ENCODE peak calls at places on chromosomes 2 and 18, in ten cellular contexts. One of them, this sample, is unnamed.

GRCh38 chr2:234986346-234986745 is 34.5 kb downstream of the SH3BP4 start:
- DNase-seq in WERI-Rb-1: no peak
- DNase-seq in HFF-Myc: no peak
- DNase-seq in SK-N-SH: no peak
- DNase-seq in mesothelial cell of epicardium: no peak
- DNase-seq in gastrocnemius medialis: no peak
- DNase-seq in progenitor cell of endocrine pancreas: no peak
- DNase-seq in fibroblast of lung: no peak
- DNase-seq in CD14-positive monocyte: no peak
- DNase-seq in Caco-2: no peak
- DNase-seq in this sample: no peak

GRCh38 chr2:19251554-19251953 is 106.9 kb downstream of the OSR1 start:
- DNase-seq in WERI-Rb-1: no peak
- DNase-seq in HFF-Myc: no peak
- DNase-seq in SK-N-SH: no peak
- DNase-seq in mesothelial cell of epicardium: no peak
- DNase-seq in gastrocnemius medialis: no peak
- DNase-seq in progenitor cell of endocrine pancreas: no peak
- DNase-seq in fibroblast of lung: no peak
- DNase-seq in CD14-positive monocyte: no peak
- DNase-seq in Caco-2: no peak
- DNase-seq in this sample: no peak

GRCh38 chr2:96927420-96928171 is 57.7 kb upstream of the SEMA4C start:
- DNase-seq in WERI-Rb-1: peak
- DNase-seq in HFF-Myc: no peak
- DNase-seq in SK-N-SH: no peak
- DNase-seq in mesothelial cell of epicardium: no peak
- DNase-seq in gastrocnemius medialis: peak
- DNase-seq in progenitor cell of endocrine pancreas: no peak
- DNase-seq in fibroblast of lung: peak
- DNase-seq in CD14-positive monocyte: no peak
- DNase-seq in Caco-2: no peak
- DNase-seq in this sample: no peak

GRCh38 chr2:2826621-2827020 is 495.5 kb upstream of the MYT1L start:
- DNase-seq in WERI-Rb-1: no peak
- DNase-seq in HFF-Myc: no peak
- DNase-seq in SK-N-SH: peak
- DNase-seq in mesothelial cell of epicardium: no peak
- DNase-seq in gastrocnemius medialis: no peak
- DNase-seq in progenitor cell of endocrine pancreas: no peak
- DNase-seq in fibroblast of lung: no peak
- DNase-seq in CD14-positive monocyte: no peak
- DNase-seq in Caco-2: no peak
- DNase-seq in this sample: no peak

GRCh38 chr2:98560256-98560771 is 48.0 kb downstream of the COA5 start:
- DNase-seq in WERI-Rb-1: no peak
- DNase-seq in HFF-Myc: peak
- DNase-seq in SK-N-SH: no peak
- DNase-seq in mesothelial cell of epicardium: no peak
- DNase-seq in gastrocnemius medialis: no peak
- DNase-seq in progenitor cell of endocrine pancreas: no peak
- DNase-seq in fibroblast of lung: peak
- DNase-seq in CD14-positive monocyte: no peak
- DNase-seq in Caco-2: no peak
- DNase-seq in this sample: no peak

GRCh38 chr2:160533482-160533881 is 39.9 kb upstream of the RBMS1 start:
- DNase-seq in WERI-Rb-1: no peak
- DNase-seq in HFF-Myc: no peak
- DNase-seq in SK-N-SH: no peak
- DNase-seq in mesothelial cell of epicardium: no peak
- DNase-seq in gastrocnemius medialis: no peak
- DNase-seq in progenitor cell of endocrine pancreas: no peak
- DNase-seq in fibroblast of lung: no peak
- DNase-seq in CD14-positive monocyte: no peak
- DNase-seq in Caco-2: no peak
- DNase-seq in this sample: no peak

GRCh38 chr2:142220901-142221300 is 90.1 kb upstream of the LRP1B start:
- DNase-seq in WERI-Rb-1: no peak
- DNase-seq in HFF-Myc: no peak
- DNase-seq in SK-N-SH: no peak
- DNase-seq in mesothelial cell of epicardium: no peak
- DNase-seq in gastrocnemius medialis: no peak
- DNase-seq in progenitor cell of endocrine pancreas: no peak
- DNase-seq in fibroblast of lung: peak
- DNase-seq in CD14-positive monocyte: no peak
- DNase-seq in Caco-2: no peak
- DNase-seq in this sample: no peak

GRCh38 chr2:23488584-23488983 is 103.6 kb downstream of the KLHL29 start:
- DNase-seq in WERI-Rb-1: no peak
- DNase-seq in HFF-Myc: no peak
- DNase-seq in SK-N-SH: no peak
- DNase-seq in mesothelial cell of epicardium: no peak
- DNase-seq in gastrocnemius medialis: no peak
- DNase-seq in progenitor cell of endocrine pancreas: no peak
- DNase-seq in fibroblast of lung: no peak
- DNase-seq in CD14-positive monocyte: no peak
- DNase-seq in Caco-2: no peak
- DNase-seq in this sample: no peak

GRCh38 chr2:60552851-60553495 is 481 bp downstream of the BCL11A start:
- DNase-seq in WERI-Rb-1: no peak
- DNase-seq in HFF-Myc: no peak
- DNase-seq in SK-N-SH: no peak
- DNase-seq in mesothelial cell of epicardium: no peak
- DNase-seq in gastrocnemius medialis: no peak
- DNase-seq in progenitor cell of endocrine pancreas: no peak
- DNase-seq in fibroblast of lung: peak
- DNase-seq in CD14-positive monocyte: no peak
- DNase-seq in Caco-2: no peak
- DNase-seq in this sample: peak

GRCh38 chr2:60553496-60553991 is at the start of gene BCL11A:
- DNase-seq in WERI-Rb-1: peak
- DNase-seq in HFF-Myc: peak
- DNase-seq in SK-N-SH: peak
- DNase-seq in mesothelial cell of epicardium: peak
- DNase-seq in gastrocnemius medialis: no peak
- DNase-seq in progenitor cell of endocrine pancreas: peak
- DNase-seq in fibroblast of lung: peak
- DNase-seq in CD14-positive monocyte: peak
- DNase-seq in Caco-2: peak
- DNase-seq in this sample: peak

GRCh38 chr2:60554649-60555065 is 1.2 kb upstream of the BCL11A start:
- DNase-seq in WERI-Rb-1: peak
- DNase-seq in HFF-Myc: no peak
- DNase-seq in SK-N-SH: peak
- DNase-seq in mesothelial cell of epicardium: no peak
- DNase-seq in gastrocnemius medialis: no peak
- DNase-seq in progenitor cell of endocrine pancreas: no peak
- DNase-seq in fibroblast of lung: no peak
- DNase-seq in CD14-positive monocyte: no peak
- DNase-seq in Caco-2: peak
- DNase-seq in this sample: peak

GRCh38 chr2:60555066-60555793 is 1.8 kb upstream of the BCL11A start:
- DNase-seq in WERI-Rb-1: peak
- DNase-seq in HFF-Myc: no peak
- DNase-seq in SK-N-SH: peak
- DNase-seq in mesothelial cell of epicardium: peak
- DNase-seq in gastrocnemius medialis: no peak
- DNase-seq in progenitor cell of endocrine pancreas: peak
- DNase-seq in fibroblast of lung: peak
- DNase-seq in CD14-positive monocyte: peak
- DNase-seq in Caco-2: peak
- DNase-seq in this sample: peak

DNA sequence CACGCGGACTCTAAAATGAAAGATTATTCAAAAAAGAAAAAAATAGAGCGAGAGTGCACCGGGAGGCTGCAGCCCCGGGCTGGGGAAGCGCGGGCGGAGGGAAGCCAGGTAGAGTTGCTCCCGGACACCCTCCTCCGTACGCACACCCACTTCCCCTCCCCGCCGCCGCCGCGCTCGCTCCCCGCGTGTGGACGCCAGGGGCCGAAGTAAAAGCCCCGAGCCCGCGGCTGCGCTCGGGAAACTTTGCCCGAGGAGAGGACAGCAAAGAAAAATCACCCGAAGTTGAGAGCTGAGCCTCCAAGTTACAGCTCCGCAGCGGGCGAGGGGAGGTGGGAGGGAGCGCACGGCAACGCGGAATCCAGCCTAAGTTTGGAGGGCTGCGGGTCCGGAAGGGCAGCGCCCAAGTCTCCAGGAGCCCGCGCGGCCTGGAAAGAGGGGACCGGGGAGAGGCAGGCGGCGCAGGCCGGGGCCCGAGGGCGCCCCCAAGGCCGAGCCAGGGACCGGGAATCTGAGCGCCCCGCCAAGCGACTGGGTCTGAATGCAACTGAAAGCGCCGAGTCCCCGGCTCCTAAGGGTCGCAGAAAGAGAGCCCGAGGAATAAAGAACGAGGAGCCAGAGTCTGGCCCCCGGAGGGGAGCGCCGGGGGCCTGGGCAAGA is 666 bp upstream of the BCL11A start:
- DNase-seq in WERI-Rb-1: peak
- DNase-seq in HFF-Myc: no peak
- DNase-seq in SK-N-SH: peak
- DNase-seq in mesothelial cell of epicardium: peak
- DNase-seq in gastrocnemius medialis: no peak
- DNase-seq in progenitor cell of endocrine pancreas: peak
- DNase-seq in fibroblast of lung: peak
- DNase-seq in CD14-positive monocyte: peak
- DNase-seq in Caco-2: no peak
- DNase-seq in this sample: peak
- TF ChIP-seq CTCF in WERI-Rb-1: no peak
- TF ChIP-seq CTCF in HFF-Myc: no peak
- TF ChIP-seq CTCF in SK-N-SH: peak
- TF ChIP-seq CTCF in mesothelial cell of epicardium: no peak
- TF ChIP-seq CTCF in gastrocnemius medialis: no peak
- TF ChIP-seq CTCF in progenitor cell of endocrine pancreas: no peak
- TF ChIP-seq CTCF in fibroblast of lung: no peak
- TF ChIP-seq CTCF in CD14-positive monocyte: no peak
- TF ChIP-seq CTCF in Caco-2: no peak
- TF ChIP-seq CTCF in this sample: no peak

DNA sequence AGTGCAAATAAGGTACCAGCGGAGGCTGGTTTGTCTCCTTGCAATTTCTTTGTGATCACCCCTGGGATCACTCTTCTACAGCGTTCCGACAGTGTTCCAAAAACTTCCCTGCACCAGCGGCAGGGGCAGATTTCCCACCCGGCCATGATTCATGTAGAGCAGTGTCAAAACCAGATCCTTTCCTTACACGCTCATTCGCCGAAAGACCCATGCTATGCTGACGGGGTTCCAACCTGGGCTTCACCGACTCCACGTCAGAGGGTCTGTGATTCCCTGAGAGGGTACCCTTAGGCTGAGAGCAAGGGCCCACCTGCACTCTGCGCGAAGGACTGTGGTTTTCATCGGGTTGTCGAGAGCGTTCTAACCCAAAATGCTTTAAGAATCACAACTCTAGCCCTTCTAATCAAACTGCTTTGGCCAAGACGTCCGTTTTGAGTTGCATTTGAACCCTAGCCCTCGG is 379 bp upstream of the TTC27 start:
- DNase-seq in WERI-Rb-1: peak
- DNase-seq in HFF-Myc: peak
- DNase-seq in SK-N-SH: peak
- DNase-seq in mesothelial cell of epicardium: no peak
- DNase-seq in gastrocnemius medialis: no peak
- DNase-seq in progenitor cell of endocrine pancreas: no peak
- DNase-seq in fibroblast of lung: peak
- DNase-seq in CD14-positive monocyte: peak
- DNase-seq in Caco-2: no peak
- DNase-seq in this sample: peak
- TF ChIP-seq CTCF in WERI-Rb-1: no peak
- TF ChIP-seq CTCF in HFF-Myc: no peak
- TF ChIP-seq CTCF in SK-N-SH: no peak
- TF ChIP-seq CTCF in mesothelial cell of epicardium: no peak
- TF ChIP-seq CTCF in gastrocnemius medialis: no peak
- TF ChIP-seq CTCF in progenitor cell of endocrine pancreas: peak
- TF ChIP-seq CTCF in fibroblast of lung: peak
- TF ChIP-seq CTCF in CD14-positive monocyte: no peak
- TF ChIP-seq CTCF in Caco-2: no peak
- TF ChIP-seq CTCF in this sample: no peak

DNA sequence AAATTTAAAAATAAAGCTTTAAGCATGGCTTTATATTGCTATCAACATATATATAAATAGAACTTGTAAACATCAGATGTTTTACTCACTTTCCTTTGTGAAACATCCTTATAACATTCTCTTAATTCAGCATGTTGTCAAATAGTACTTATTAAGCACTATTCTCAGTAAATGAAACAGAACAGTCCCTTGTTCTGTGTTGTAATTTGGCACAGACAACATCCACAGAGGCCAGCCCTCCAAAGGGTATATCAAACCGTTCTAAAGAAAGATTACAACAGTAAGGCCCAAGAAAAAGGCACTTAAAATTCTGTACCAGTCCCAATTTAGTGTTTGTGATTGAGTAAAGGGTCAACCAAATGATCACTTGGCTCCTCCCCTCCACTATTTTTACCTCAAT is 46.0 kb downstream of the GAREM1 start:
- DNase-seq in WERI-Rb-1: no peak
- DNase-seq in HFF-Myc: no peak
- DNase-seq in SK-N-SH: no peak
- DNase-seq in mesothelial cell of epicardium: no peak
- DNase-seq in gastrocnemius medialis: no peak
- DNase-seq in progenitor cell of endocrine pancreas: no peak
- DNase-seq in fibroblast of lung: peak
- DNase-seq in CD14-positive monocyte: no peak
- DNase-seq in Caco-2: no peak
- DNase-seq in this sample: no peak
- TF ChIP-seq CTCF in WERI-Rb-1: no peak
- TF ChIP-seq CTCF in HFF-Myc: no peak
- TF ChIP-seq CTCF in SK-N-SH: no peak
- TF ChIP-seq CTCF in mesothelial cell of epicardium: no peak
- TF ChIP-seq CTCF in gastrocnemius medialis: no peak
- TF ChIP-seq CTCF in progenitor cell of endocrine pancreas: no peak
- TF ChIP-seq CTCF in fibroblast of lung: no peak
- TF ChIP-seq CTCF in CD14-positive monocyte: no peak
- TF ChIP-seq CTCF in Caco-2: no peak
- TF ChIP-seq CTCF in this sample: no peak

DNA sequence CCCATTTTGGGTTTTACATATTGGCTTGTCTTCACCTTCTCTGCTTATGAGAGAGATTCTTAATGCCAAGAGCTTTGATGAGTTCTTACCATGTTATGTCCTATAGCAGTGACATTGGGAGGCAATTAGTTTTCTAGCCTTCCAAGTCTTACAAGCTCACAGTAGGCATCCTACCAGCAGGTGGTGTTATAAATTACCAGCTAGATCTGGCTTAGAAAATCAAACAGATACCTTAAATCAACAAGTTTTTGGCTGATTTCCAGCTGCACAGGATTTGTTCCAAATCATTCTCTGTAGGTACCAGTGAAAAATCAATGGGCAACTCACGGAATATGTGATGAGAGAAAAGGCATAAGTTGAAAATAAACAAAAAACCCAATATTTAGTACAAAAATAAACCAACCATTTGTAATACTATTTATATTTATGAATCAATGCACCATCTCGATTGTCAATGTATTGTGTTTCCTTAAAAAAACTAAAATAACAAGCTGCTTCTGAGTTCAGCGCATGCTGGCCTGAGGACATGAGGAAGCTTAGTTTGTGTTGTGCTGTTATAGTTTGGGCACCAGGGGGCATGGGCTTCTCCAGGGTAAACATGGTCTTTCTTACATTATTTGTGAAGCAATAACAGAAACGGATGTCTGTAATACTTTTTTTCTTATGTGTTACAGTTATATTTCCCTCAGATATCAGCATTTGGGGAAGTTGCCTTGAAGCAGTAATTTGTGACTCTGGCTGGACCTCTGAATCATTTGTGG is 34.1 kb upstream of the NXPH2 start:
- DNase-seq in WERI-Rb-1: peak
- DNase-seq in HFF-Myc: no peak
- DNase-seq in SK-N-SH: no peak
- DNase-seq in mesothelial cell of epicardium: no peak
- DNase-seq in gastrocnemius medialis: no peak
- DNase-seq in progenitor cell of endocrine pancreas: no peak
- DNase-seq in fibroblast of lung: no peak
- DNase-seq in CD14-positive monocyte: peak
- DNase-seq in Caco-2: no peak
- DNase-seq in this sample: no peak
- TF ChIP-seq CTCF in WERI-Rb-1: peak
- TF ChIP-seq CTCF in HFF-Myc: peak
- TF ChIP-seq CTCF in SK-N-SH: peak
- TF ChIP-seq CTCF in mesothelial cell of epicardium: no peak
- TF ChIP-seq CTCF in gastrocnemius medialis: no peak
- TF ChIP-seq CTCF in progenitor cell of endocrine pancreas: no peak
- TF ChIP-seq CTCF in fibroblast of lung: no peak
- TF ChIP-seq CTCF in CD14-positive monocyte: peak
- TF ChIP-seq CTCF in Caco-2: peak
- TF ChIP-seq CTCF in this sample: peak

This sample was measured in endothelial cell.